ENCODE peak calls at places on chromosomes 2 and 18, in nine cellular contexts. Q is H7; N is NCI-H187; W is dermis blood vessel endothelial cell; O is nephron progenitor cell; V is H9; R is AG08395; K is activated naive CD4-positive, alpha-beta T cell treated with Interleukin-2 at 50 U/mL for 16 hours; L is adrenal gland. M is an unnamed sample.

GRCh38 chr2:88607416-88607815 is 19.8 kb downstream of the EIF2AK3 start:
- DNase-seq in Q (no peak), N (no peak), W (no peak), O (no peak), V (no peak), R (no peak), K (no peak), L (no peak), M (no peak)

GRCh38 chr2:11598228-11598731 is 64.4 kb downstream of the GREB1 start:
- DNase-seq in Q (no peak), N (peak; percentile 54), W (no peak), O (no peak), V (no peak), R (no peak), K (no peak), L (no peak), M (no peak)

GRCh38 chr2:129877795-129878775 is 101.4 kb upstream of the RAB6C start:
- DNase-seq in Q (peak; percentile 69), N (no peak), W (no peak), O (no peak), V (peak; percentile 43), R (peak; percentile 56), K (no peak), L (peak; percentile 27), M (peak; percentile 57)

GRCh38 chr2:241870081-241870541 is 582 bp downstream of the RTP5 start:
- DNase-seq in Q (no peak), N (no peak), W (no peak), O (no peak), V (no peak), R (no peak), K (no peak), L (no peak), M (no peak)

GRCh38 chr2:26847663-26848335 is at the start of gene DPYSL5:
- DNase-seq in Q (peak; percentile 98), N (peak; percentile 88), W (no peak), O (peak; percentile 88), V (peak; percentile 92), R (no peak), K (peak; percentile 5), L (no peak), M (peak; percentile 84)

GRCh38 chr2:162212366-162212765 is 30.9 kb downstream of the FAP start:
- DNase-seq in Q (no peak), N (no peak), W (no peak), O (no peak), V (no peak), R (no peak), K (no peak), L (no peak), M (no peak)

GRCh38 chr2:33412920-33413319 is 63.5 kb upstream of the RASGRP3 start:
- DNase-seq in Q (peak; percentile 54), N (no peak), W (peak; percentile 85), O (no peak), V (no peak), R (peak; percentile 54), K (no peak), L (no peak), M (peak; percentile 53)

GRCh38 chr2:45540942-45541341 is 70.1 kb downstream of the SRBD1 start:
- DNase-seq in Q (no peak), N (no peak), W (no peak), O (no peak), V (no peak), R (no peak), K (no peak), L (no peak), M (no peak)

GRCh38 chr2:57516740-57517340 is 529.8 kb upstream of the VRK2 start:
- DNase-seq in Q (peak; percentile 4), N (no peak), W (peak; percentile 63), O (no peak), V (no peak), R (peak; percentile 58), K (no peak), L (no peak), M (peak; percentile 60)

GRCh38 chr2:189253841-189254240 is 74.3 kb upstream of the COL5A2 start:
- DNase-seq in Q (no peak), N (no peak), W (no peak), O (no peak), V (no peak), R (peak; percentile 6), K (no peak), L (no peak), M (peak; percentile 40)

GRCh38 chr2:15786003-15786654 is 154.2 kb upstream of the MYCN start:
- DNase-seq in Q (no peak), N (no peak), W (no peak), O (no peak), V (no peak), R (no peak), K (no peak), L (no peak), M (no peak)

GRCh38 chr18:6261938-6262337 is 152.8 kb downstream of the L3MBTL4 start:
- DNase-seq in Q (no peak), N (no peak), W (no peak), O (no peak), V (no peak), R (no peak), K (no peak), L (no peak), M (no peak)

GRCh38 chr2:2845267-2845666 is 514.2 kb upstream of the MYT1L start:
- DNase-seq in Q (no peak), N (no peak), W (no peak), O (no peak), V (no peak), R (no peak), K (no peak), L (no peak), M (no peak)

GRCh38 chr18:398866-399637 is 101.4 kb downstream of the COLEC12 start:
- DNase-seq in Q (no peak), N (no peak), W (no peak), O (no peak), V (no peak), R (peak; percentile 15), K (no peak), L (no peak), M (no peak)

M was measured in mesendoderm.